ENCODE peak calls at places on chromosome 7, in eight cellular contexts. D, Z, B, J, Q, T, W and U are unnamed samples. For H3K36me3 and H3K4me1, the result is how much of the 10 kb centered on the place peaks cover.

GRCh38 chr7:93889261-93889660 is 1.3 kb downstream of the TFPI2 start:
- DNase-seq in Z (no peak), D (no peak), T (no peak), Q (no peak), J (no peak), B (no peak), W (no peak), U (no peak)

GRCh38 chr7:111091623-111092370 is 870 bp downstream of the LRRN3 start:
- DNase-seq in T (no peak), D (no peak), B (peak), W (no peak), J (no peak), Q (no peak), Z (peak), U (no peak)

GRCh38 chr7:56046728-56047445 is 4.4 kb downstream of the PSPH start:
- DNase-seq in Q (peak), T (no peak), Z (peak), W (no peak), J (peak), D (no peak), B (peak), U (no peak)

GRCh38 chr7:42107484-42107883 is 129.5 kb downstream of the GLI3 start:
- DNase-seq in B (peak), T (no peak), Q (no peak), J (peak), Z (no peak), W (no peak), D (no peak), U (peak)

GRCh38 chr7:50367570-50367969 is 63.1 kb downstream of the IKZF1 start:
- DNase-seq in Q (no peak), W (no peak), J (no peak), Z (no peak), T (no peak), B (no peak), D (no peak), U (no peak)

GRCh38 chr7:34219153-34219552 is 313.8 kb downstream of the BMPER start:
- DNase-seq in J (no peak), Q (no peak), D (no peak), W (no peak), T (no peak), Z (no peak), B (peak), U (no peak)

GRCh38 chr7:117008849-117009531 is 55.7 kb downstream of the ST7 start:
- DNase-seq in B (no peak), D (no peak), Q (no peak), W (no peak), J (peak), Z (no peak), T (no peak), U (no peak)

GRCh38 chr7:20035279-20035875 is 181.8 kb downstream of the MACC1 start:
- DNase-seq in Q (no peak), D (no peak), Z (no peak), T (no peak), B (no peak), W (no peak), J (no peak), U (no peak)

GRCh38 chr7:143878884-143879283 is 23.1 kb downstream of the TCAF1 start:
- DNase-seq in B (no peak), J (no peak), Q (no peak), D (no peak), T (no peak), Z (no peak), W (no peak), U (peak)

GRCh38 chr7:36115448-36116321 is 37.4 kb upstream of the EEPD1 start:
- DNase-seq in B (no peak), W (peak), J (peak), Q (peak), D (peak), T (no peak), Z (peak), U (no peak)

GRCh38 chr7:44187636-44188416 is 1.4 kb downstream of the GCK start:
- DNase-seq in T (no peak), Z (no peak), J (no peak), Q (no peak), W (no peak), D (no peak), B (no peak), U (peak)

GRCh38 chr7:118305686-118306085 is 81.2 kb downstream of the ANKRD7 start:
- DNase-seq in W (no peak), T (no peak), B (no peak), Z (no peak), J (no peak), Q (no peak), D (no peak), U (no peak)

GRCh38 chr7:94888542-94888941 is 18.9 kb upstream of the PPP1R9A start:
- DNase-seq in T (no peak), W (no peak), D (peak), Z (peak), B (no peak), Q (peak), J (no peak), U (no peak)

GRCh38 chr7:4758111-4758510 is 17.3 kb upstream of the AP5Z1 start:
- DNase-seq in Q (no peak), T (no peak), D (no peak), W (no peak), J (no peak), Z (no peak), B (no peak), U (no peak)
- H3K36me3 ChIP-seq in Q (under half), T (under half), D (half or more), W (under half), J (half or more), Z (under half), B (under half), U (half or more)

GRCh38 chr7:99032928-99033327 is 111.0 kb downstream of the SMURF1 start:
- DNase-seq in Q (no peak), W (no peak), J (no peak), B (no peak), D (no peak), T (no peak), Z (no peak), U (no peak)
- H3K4me1 ChIP-seq in Q (under half), W (under half), J (under half), B (under half), D (under half), T (under half), Z (under half), U (under half)

GRCh38 chr7:122303971-122304603 is 463 bp downstream of the FEZF1 start:
- DNase-seq in W (no peak), B (peak), Z (no peak), Q (no peak), D (no peak), J (no peak), T (peak), U (peak)
- H3K4me3 ChIP-seq in W (no peak), B (peak), Z (no peak), Q (no peak), D (peak), J (no peak), T (no peak), U (peak)

GRCh38 chr7:155706376-155706775 is 61.9 kb downstream of the RBM33 start:
- DNase-seq in J (no peak), W (no peak), D (no peak), T (no peak), Q (no peak), B (no peak), Z (no peak), U (no peak)

GRCh38 chr7:155710035-155710434 is 65.6 kb downstream of the RBM33 start:
- DNase-seq in J (no peak), T (no peak), Z (no peak), W (no peak), Q (no peak), B (no peak), D (no peak), U (no peak)

GRCh38 chr7:155710530-155710929 is 66.1 kb downstream of the RBM33 start:
- DNase-seq in B (no peak), Q (no peak), D (no peak), Z (no peak), J (no peak), T (no peak), W (no peak), U (no peak)

GRCh38 chr7:155711081-155711480 is 66.6 kb downstream of the RBM33 start:
- DNase-seq in T (no peak), J (no peak), W (no peak), Q (no peak), B (no peak), Z (no peak), D (no peak), U (no peak)

GRCh38 chr7:155709453-155709852 is 65.0 kb downstream of the RBM33 start:
- DNase-seq in T (no peak), J (no peak), D (no peak), B (no peak), W (no peak), Z (no peak), Q (no peak), U (no peak)
- H3K36me3 ChIP-seq in T (under half), J (half or more), D (under half), B (under half), W (under half), Z (under half), Q (under half), U (half or more)

GRCh38 chr7:106058925-106059324 is 53.2 kb downstream of the SYPL1 start:
- DNase-seq in Q (no peak), J (no peak), Z (no peak), W (no peak), B (no peak), D (no peak), T (no peak), U (no peak)

GRCh38 chr7:106059556-106059955 is 52.6 kb downstream of the SYPL1 start:
- DNase-seq in B (no peak), Q (no peak), D (no peak), Z (no peak), J (no peak), T (no peak), W (no peak), U (no peak)

GRCh38 chr7:106056513-106057203 is 55.5 kb downstream of the SYPL1 start:
- DNase-seq in Q (peak), T (peak), J (peak), D (peak), B (peak), Z (peak), W (no peak), U (peak)

GRCh38 chr7:106057962-106058901 is 53.9 kb downstream of the SYPL1 start:
- DNase-seq in W (peak), B (peak), T (peak), J (no peak), Z (no peak), D (peak), Q (peak), U (peak)

DNA sequence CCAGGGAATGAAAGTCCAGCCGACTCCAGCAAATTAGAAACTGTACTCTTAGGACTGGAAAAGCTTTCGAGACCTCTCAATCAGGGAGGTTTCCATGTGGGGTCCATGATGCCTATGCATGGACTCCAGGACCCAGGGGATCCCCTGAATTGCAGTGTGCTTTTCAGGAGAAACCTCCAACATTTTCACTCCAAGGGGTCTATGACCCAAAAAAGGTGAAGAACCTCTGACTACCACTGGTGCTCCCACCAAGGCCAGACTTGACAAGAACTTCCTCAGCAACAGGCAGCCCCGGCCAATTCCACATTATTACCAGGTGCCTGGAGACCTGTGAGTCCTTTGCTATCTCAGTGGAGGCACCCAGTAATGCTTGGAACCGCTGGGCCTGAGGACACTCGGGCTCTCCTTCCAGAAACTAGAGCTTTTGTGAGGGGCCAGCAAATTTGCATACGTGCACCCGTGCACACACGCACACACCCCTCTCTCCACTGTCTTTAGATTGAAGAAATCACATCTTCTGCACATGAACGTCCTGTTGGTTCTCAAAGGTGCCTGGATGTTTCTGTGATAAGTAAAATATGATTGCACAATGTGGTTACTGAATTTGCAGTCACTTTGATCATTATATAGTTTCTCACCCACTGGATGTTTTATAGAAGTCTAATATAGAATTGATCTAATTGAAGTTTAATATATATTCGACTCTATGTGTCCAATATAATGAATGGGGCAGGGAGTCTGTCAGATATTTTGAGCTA is 54.7 kb downstream of the SYPL1 start:
- DNase-seq in J (no peak), Q (no peak), D (no peak), W (no peak), B (no peak), T (peak), Z (no peak), U (no peak)
- H3K4me1 ChIP-seq in J (under half), Q (under half), D (under half), W (half or more), B (under half), T (half or more), Z (under half), U (under half)

DNA sequence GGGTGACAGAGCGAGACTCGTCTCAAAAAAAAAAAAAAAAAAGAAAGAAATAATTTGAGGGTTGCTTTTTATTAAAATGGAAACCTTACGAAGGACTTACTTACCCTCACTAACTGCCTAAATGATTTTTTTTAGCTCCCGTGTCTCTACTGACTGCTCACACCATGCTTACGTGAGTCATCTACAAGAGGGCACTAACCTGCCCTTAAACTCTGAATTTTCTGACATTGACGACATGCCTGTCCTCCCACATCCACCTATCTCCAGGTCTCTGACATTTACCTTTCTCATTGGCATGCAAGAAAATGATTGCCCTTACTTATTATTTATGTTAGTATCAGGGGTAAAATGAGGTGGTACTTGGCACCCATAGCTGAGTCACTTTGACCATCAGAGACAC is 1286.3 kb upstream of the AUTS2 start:
- DNase-seq in Z (no peak), D (no peak), Q (no peak), J (no peak), B (no peak), T (no peak), W (no peak), U (no peak)
- H3K4me3 ChIP-seq in Z (no peak), D (no peak), Q (no peak), J (no peak), B (no peak), T (no peak), W (no peak), U (no peak)

GRCh38 chr7:92739091-92739490 is 97.3 kb downstream of the CDK6 start:
- DNase-seq in W (no peak), Z (no peak), T (no peak), D (no peak), Q (no peak), J (no peak), B (no peak), U (no peak)

GRCh38 chr7:92737706-92738105 is 98.7 kb downstream of the CDK6 start:
- DNase-seq in Q (no peak), J (no peak), Z (no peak), B (no peak), W (peak), T (no peak), D (no peak), U (no peak)

GRCh38 chr7:92740713-92741126 is 95.7 kb downstream of the CDK6 start:
- DNase-seq in B (no peak), J (peak), Z (no peak), W (no peak), D (no peak), T (no peak), Q (no peak), U (peak)

GRCh38 chr7:92742186-92742585 is 94.2 kb downstream of the CDK6 start:
- DNase-seq in T (no peak), D (no peak), W (no peak), Z (no peak), Q (no peak), B (no peak), J (no peak), U (no peak)

GRCh38 chr7:92740134-92740533 is 96.2 kb downstream of the CDK6 start:
- DNase-seq in W (no peak), T (no peak), Z (no peak), Q (no peak), D (no peak), J (no peak), B (no peak), U (no peak)
- H3K36me3 ChIP-seq in W (under half), T (under half), Z (under half), Q (under half), D (under half), J (under half), B (under half), U (under half)

GRCh38 chr7:151694441-151694827 is 174.7 kb upstream of the RHEB start:
- DNase-seq in W (no peak), B (no peak), D (no peak), Q (no peak), T (no peak), Z (no peak), J (no peak), U (no peak)

GRCh38 chr7:151692721-151693120 is 173.0 kb upstream of the RHEB start:
- DNase-seq in W (no peak), Q (no peak), Z (no peak), J (no peak), T (peak), B (no peak), D (no peak), U (peak)

GRCh38 chr7:151694828-151695580 is 175.3 kb upstream of the RHEB start:
- DNase-seq in D (no peak), Q (peak), B (no peak), T (peak), W (no peak), Z (no peak), J (no peak), U (no peak)

GRCh38 chr7:151691449-151691848 is 171.8 kb upstream of the RHEB start:
- DNase-seq in Q (no peak), T (no peak), Z (no peak), J (no peak), W (no peak), D (no peak), B (no peak), U (no peak)

GRCh38 chr7:151693140-151693539 is 173.4 kb upstream of the RHEB start:
- DNase-seq in T (peak), D (no peak), Z (no peak), W (no peak), J (no peak), B (no peak), Q (no peak), U (no peak)
- H3K4me1 ChIP-seq in T (under half), D (under half), Z (under half), W (under half), J (half or more), B (under half), Q (under half), U (under half)